ENCODE peak calls at places on chromosomes 3 and 15, in eight cellular contexts. Z is ovary, S is GM06990, D is fibroblast of lung, L is adrenal gland, O is heart left ventricle, X is IMR-90, H is breast epithelium. G is an unnamed sample.

GRCh38 chr3:47394140-47394855 is 13.5 kb downstream of the PTPN23 start:
- DNase-seq in Z (no peak), S (no peak), D (no peak), L (no peak), O (no peak), X (peak; percentile 56), H (no peak), G (no peak)

GRCh38 chr15:72147416-72147815 is 29.2 kb downstream of the SENP8 start:
- DNase-seq in Z (no peak), S (no peak), D (no peak), L (no peak), O (no peak), X (no peak), H (no peak), G (no peak)

GRCh38 chr3:176870451-176870850 is 326.8 kb downstream of the TBL1XR1 start:
- DNase-seq in Z (no peak), S (no peak), D (no peak), L (no peak), O (no peak), X (no peak), H (no peak), G (no peak)

GRCh38 chr3:94185753-94186152 is 122.9 kb downstream of the NSUN3 start:
- DNase-seq in Z (no peak), S (no peak), D (no peak), L (no peak), O (no peak), X (no peak), H (no peak), G (no peak)

GRCh38 chr15:42313463-42313862 is 40.2 kb upstream of the TMEM87A start:
- DNase-seq in Z (no peak), S (no peak), D (no peak), L (no peak), O (no peak), X (no peak), H (no peak), G (no peak)

GRCh38 chr15:48695088-48695834 is 49.8 kb upstream of the FBN1 start:
- DNase-seq in Z (no peak), S (no peak), D (peak; percentile 90), L (no peak), O (no peak), X (peak; percentile 94), H (no peak), G (peak; percentile 95)

GRCh38 chr15:68507447-68507846 is 71.3 kb upstream of the CORO2B start:
- DNase-seq in Z (no peak), S (no peak), D (no peak), L (no peak), O (no peak), X (no peak), H (no peak), G (no peak)

GRCh38 chr3:126155819-126156218 is 24.6 kb downstream of the ALDH1L1 start:
- DNase-seq in Z (no peak), S (no peak), D (no peak), L (no peak), O (no peak), X (no peak), H (no peak), G (no peak)

GRCh38 chr3:109187390-109187789 is 50.9 kb downstream of the C3orf85 start:
- DNase-seq in Z (no peak), S (no peak), D (no peak), L (no peak), O (no peak), X (no peak), H (no peak), G (no peak)

GRCh38 chr3:194250104-194251002 is 100.8 kb downstream of the CPN2 start:
- DNase-seq in Z (peak; percentile 77), S (no peak), D (peak; percentile 88), L (no peak), O (peak; percentile 88), X (peak; percentile 25), H (peak; percentile 53), G (peak; percentile 32)

GRCh38 chr15:80991446-80991845 is 1.8 kb upstream of the MESD start:
- DNase-seq in Z (peak; percentile 51), S (no peak), D (peak; percentile 92), L (no peak), O (peak; percentile 67), X (peak; percentile 73), H (no peak), G (no peak)

GRCh38 chr3:187648177-187648576 is 22.0 kb downstream of the SST start:
- DNase-seq in Z (no peak), S (no peak), D (no peak), L (no peak), O (no peak), X (no peak), H (no peak), G (no peak)

GRCh38 chr3:127462111-127462655 is 128.3 kb downstream of the TPRA1 start:
- DNase-seq in Z (no peak), S (no peak), D (no peak), L (no peak), O (no peak), X (no peak), H (no peak), G (no peak)

GRCh38 chr15:81357178-81357686 is 16.8 kb downstream of the TMC3 start:
- DNase-seq in Z (no peak), S (no peak), D (no peak), L (no peak), O (no peak), X (no peak), H (no peak), G (no peak)

GRCh38 chr3:160076519-160076918 is 87.9 kb downstream of the IL12A start:
- DNase-seq in Z (no peak), S (no peak), D (no peak), L (no peak), O (no peak), X (no peak), H (no peak), G (no peak)

GRCh38 chr15:95446854-95447253 is 883.6 kb upstream of the NR2F2 start:
- DNase-seq in Z (no peak), S (peak; percentile 21), D (no peak), L (no peak), O (no peak), X (no peak), H (no peak), G (no peak)

GRCh38 chr15:44009056-44009455 is 182.3 kb downstream of the WDR76 start:
- DNase-seq in Z (no peak), S (no peak), D (peak; percentile 34), L (no peak), O (no peak), X (peak; percentile 82), H (no peak), G (no peak)

GRCh38 chr3:16508591-16508995 is 4.9 kb downstream of the RFTN1 start:
- DNase-seq in Z (no peak), S (peak; percentile 63), D (peak; percentile 41), L (no peak), O (no peak), X (no peak), H (no peak), G (no peak)

GRCh38 chr3:180375831-180376230 is 226.1 kb upstream of the TTC14 start:
- DNase-seq in Z (no peak), S (no peak), D (no peak), L (no peak), O (no peak), X (no peak), H (no peak), G (no peak)

GRCh38 chr3:3200632-3201212 is 21.2 kb upstream of the CRBN start:
- DNase-seq in Z (peak; percentile 28), S (peak; percentile 14), D (peak; percentile 72), L (peak; percentile 54), O (peak; percentile 19), X (peak; percentile 62), H (no peak), G (no peak)

GRCh38 chr3:186079925-186080324 is 29.0 kb downstream of the ETV5 start:
- DNase-seq in Z (no peak), S (no peak), D (no peak), L (no peak), O (no peak), X (no peak), H (no peak), G (no peak)

GRCh38 chr15:89795996-89796395 is 18.7 kb downstream of the ANPEP start:
- DNase-seq in Z (no peak), S (no peak), D (no peak), L (no peak), O (no peak), X (no peak), H (no peak), G (no peak)
- H3K36me3 ChIP-seq in Z (no peaks in the 10 kb centered on the region), S (no peaks in the 10 kb centered on the region), D (peaks cover 40% of the 10 kb centered on the region), L (no peaks in the 10 kb centered on the region), O (peaks cover 47% of the 10 kb centered on the region), X (peaks cover 45% of the 10 kb centered on the region), H (no peaks in the 10 kb centered on the region), G (peaks cover 56% of the 10 kb centered on the region)

GRCh38 chr15:38496151-38496550 is 42.2 kb downstream of the FAM98B start:
- DNase-seq in Z (no peak), S (no peak), D (no peak), L (no peak), O (no peak), X (no peak), H (no peak), G (no peak)
- TF ChIP-seq CTCF in Z (no peak), S (no peak), D (no peak), L (no peak), O (no peak), X (no peak), H (no peak), G (no peak)

GRCh38 chr15:69657626-69658025 is 205.0 kb downstream of the RPLP1 start:
- DNase-seq in Z (no peak), S (no peak), D (no peak), L (no peak), O (no peak), X (no peak), H (no peak), G (no peak)
- H3K27me3 ChIP-seq in Z (no peaks in the 10 kb centered on the region), S (peaks cover 6% of the 10 kb centered on the region), D (no peaks in the 10 kb centered on the region), L (peaks cover 4% of the 10 kb centered on the region), O (peaks cover 9% of the 10 kb centered on the region), X (peaks cover 57% of the 10 kb centered on the region), H (no peaks in the 10 kb centered on the region), G (no peaks in the 10 kb centered on the region)

DNA sequence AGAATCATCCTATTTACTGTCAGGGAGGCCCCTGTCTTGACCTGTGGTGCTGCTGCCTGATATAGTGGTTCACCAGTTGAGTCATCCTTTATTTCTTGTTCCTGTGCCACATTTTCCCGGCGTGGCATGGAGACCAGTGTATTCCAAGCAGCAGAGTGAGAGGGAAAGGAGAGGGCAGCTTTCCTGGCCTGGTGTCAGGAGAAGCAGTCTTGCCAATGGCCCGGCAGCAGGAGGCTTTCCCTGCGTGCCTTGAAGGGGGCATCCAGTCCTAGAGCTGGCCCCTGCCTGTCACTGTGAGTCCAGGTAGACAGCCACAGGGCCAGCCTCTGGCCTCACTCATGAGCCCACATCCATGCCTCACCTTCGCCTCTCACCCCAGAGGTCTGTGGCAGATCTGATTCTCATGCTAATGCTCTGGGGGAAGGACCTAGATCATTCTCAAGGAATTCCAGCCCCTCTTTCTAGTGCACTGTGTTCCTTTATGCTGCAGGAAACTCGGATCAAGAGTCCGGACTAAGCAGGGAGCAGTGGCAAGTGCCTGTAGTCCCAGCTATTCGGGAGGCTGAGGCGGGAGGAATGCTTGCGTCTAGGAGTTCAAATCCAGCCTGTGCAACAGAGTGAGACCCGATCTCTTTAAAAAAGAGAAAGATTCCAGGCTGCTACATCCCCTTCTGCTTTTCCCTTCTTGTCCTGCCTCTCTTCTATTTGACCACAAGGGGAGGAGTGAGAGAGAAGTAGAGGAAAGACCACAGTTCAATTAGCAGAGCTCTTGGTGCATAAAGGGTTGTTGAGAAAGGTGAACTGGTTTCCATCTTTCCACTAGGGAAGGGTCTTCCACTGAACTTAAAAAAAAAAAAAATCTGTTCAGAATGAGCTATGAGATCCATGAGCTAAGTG is 66.8 kb upstream of the HACD2 start:
- DNase-seq in Z (no peak), S (no peak), D (no peak), L (no peak), O (no peak), X (no peak), H (no peak), G (no peak)
- H3K36me3 ChIP-seq in Z (no peaks in the 10 kb centered on the region), S (no peaks in the 10 kb centered on the region), D (peaks cover 21% of the 10 kb centered on the region), L (peaks cover 20% of the 10 kb centered on the region), O (no peaks in the 10 kb centered on the region), X (peaks cover 78% of the 10 kb centered on the region), H (no peaks in the 10 kb centered on the region), G (peaks cover 62% of the 10 kb centered on the region)

GRCh38 chr3:136023264-136023978 is 57.9 kb downstream of the PPP2R3A start:
- DNase-seq in Z (no peak), S (no peak), D (no peak), L (no peak), O (no peak), X (peak; percentile 28), H (no peak), G (no peak)
- TF ChIP-seq CTCF in Z (no peak), S (no peak), D (no peak), L (no peak), O (no peak), X (no peak), H (no peak), G (no peak)

G was measured in BJ.